ENCODE peak calls at places on chromosomes 4 and X, in ten cellular contexts. One of them, this sample, is unnamed.

GRCh38 chrX:17830211-17830610 is 30.9 kb downstream of the RAI2 start:
- DNase-seq in fibroblast of the aortic adventitia: no peak
- DNase-seq in PC-3: no peak
- DNase-seq in OCI-LY7: no peak
- DNase-seq in progenitor cell of endocrine pancreas: no peak
- DNase-seq in Calu3: no peak
- DNase-seq in B cell: no peak
- DNase-seq in brain microvascular endothelial cell: no peak
- DNase-seq in CD4-positive, alpha-beta T cell: no peak
- DNase-seq in suprapubic skin: no peak
- DNase-seq in this sample: no peak

GRCh38 chr4:8525383-8526120 is 54.6 kb upstream of the GPR78 start:
- DNase-seq in fibroblast of the aortic adventitia: peak; percentile 75
- DNase-seq in PC-3: no peak
- DNase-seq in OCI-LY7: no peak
- DNase-seq in progenitor cell of endocrine pancreas: no peak
- DNase-seq in Calu3: no peak
- DNase-seq in B cell: no peak
- DNase-seq in brain microvascular endothelial cell: no peak
- DNase-seq in CD4-positive, alpha-beta T cell: no peak
- DNase-seq in suprapubic skin: no peak
- DNase-seq in this sample: no peak

GRCh38 chr4:42460043-42460442 is 62.8 kb downstream of the SHISA3 start:
- DNase-seq in fibroblast of the aortic adventitia: no peak
- DNase-seq in PC-3: peak; percentile 72
- DNase-seq in OCI-LY7: no peak
- DNase-seq in progenitor cell of endocrine pancreas: no peak
- DNase-seq in Calu3: no peak
- DNase-seq in B cell: no peak
- DNase-seq in brain microvascular endothelial cell: no peak
- DNase-seq in CD4-positive, alpha-beta T cell: no peak
- DNase-seq in suprapubic skin: no peak
- DNase-seq in this sample: peak; percentile 59

GRCh38 chr4:87209696-87210095 is 10.7 kb downstream of the KLHL8 start:
- DNase-seq in fibroblast of the aortic adventitia: no peak
- DNase-seq in PC-3: no peak
- DNase-seq in OCI-LY7: peak; percentile 35
- DNase-seq in progenitor cell of endocrine pancreas: no peak
- DNase-seq in Calu3: no peak
- DNase-seq in B cell: peak; percentile 47
- DNase-seq in brain microvascular endothelial cell: no peak
- DNase-seq in CD4-positive, alpha-beta T cell: no peak
- DNase-seq in suprapubic skin: peak; percentile 69
- DNase-seq in this sample: peak; percentile 36

GRCh38 chrX:38489341-38489740 is 72.0 kb upstream of the TSPAN7 start:
- DNase-seq in fibroblast of the aortic adventitia: no peak
- DNase-seq in PC-3: no peak
- DNase-seq in OCI-LY7: no peak
- DNase-seq in progenitor cell of endocrine pancreas: no peak
- DNase-seq in Calu3: no peak
- DNase-seq in B cell: no peak
- DNase-seq in brain microvascular endothelial cell: no peak
- DNase-seq in CD4-positive, alpha-beta T cell: no peak
- DNase-seq in suprapubic skin: no peak
- DNase-seq in this sample: no peak

GRCh38 chr4:4254179-4254578 is 6.2 kb upstream of the TMEM128 start:
- DNase-seq in fibroblast of the aortic adventitia: no peak
- DNase-seq in PC-3: no peak
- DNase-seq in OCI-LY7: no peak
- DNase-seq in progenitor cell of endocrine pancreas: no peak
- DNase-seq in Calu3: no peak
- DNase-seq in B cell: no peak
- DNase-seq in brain microvascular endothelial cell: no peak
- DNase-seq in CD4-positive, alpha-beta T cell: no peak
- DNase-seq in suprapubic skin: no peak
- DNase-seq in this sample: no peak

GRCh38 chrX:150324919-150325318 is 38.2 kb upstream of the MAMLD1 start:
- DNase-seq in fibroblast of the aortic adventitia: peak; percentile 4
- DNase-seq in PC-3: no peak
- DNase-seq in OCI-LY7: no peak
- DNase-seq in progenitor cell of endocrine pancreas: no peak
- DNase-seq in Calu3: no peak
- DNase-seq in B cell: no peak
- DNase-seq in brain microvascular endothelial cell: no peak
- DNase-seq in CD4-positive, alpha-beta T cell: no peak
- DNase-seq in suprapubic skin: no peak
- DNase-seq in this sample: no peak

GRCh38 chr4:15131551-15131950 is 129.3 kb downstream of the CPEB2 start:
- DNase-seq in fibroblast of the aortic adventitia: no peak
- DNase-seq in PC-3: no peak
- DNase-seq in OCI-LY7: no peak
- DNase-seq in progenitor cell of endocrine pancreas: no peak
- DNase-seq in Calu3: no peak
- DNase-seq in B cell: no peak
- DNase-seq in brain microvascular endothelial cell: no peak
- DNase-seq in CD4-positive, alpha-beta T cell: no peak
- DNase-seq in suprapubic skin: no peak
- DNase-seq in this sample: no peak

GRCh38 chrX:84501798-84502628 is at the start of gene HDX:
- DNase-seq in fibroblast of the aortic adventitia: peak; percentile 87
- DNase-seq in PC-3: peak; percentile 80
- DNase-seq in OCI-LY7: no peak
- DNase-seq in progenitor cell of endocrine pancreas: peak; percentile 53
- DNase-seq in Calu3: peak; percentile 89
- DNase-seq in B cell: peak; percentile 21
- DNase-seq in brain microvascular endothelial cell: peak; percentile 83
- DNase-seq in CD4-positive, alpha-beta T cell: peak; percentile 50
- DNase-seq in suprapubic skin: peak; percentile 90
- DNase-seq in this sample: peak; percentile 37

GRCh38 chrX:150765237-150765636 is 72.0 kb downstream of the MTMR1 start:
- DNase-seq in fibroblast of the aortic adventitia: no peak
- DNase-seq in PC-3: no peak
- DNase-seq in OCI-LY7: no peak
- DNase-seq in progenitor cell of endocrine pancreas: no peak
- DNase-seq in Calu3: no peak
- DNase-seq in B cell: no peak
- DNase-seq in brain microvascular endothelial cell: no peak
- DNase-seq in CD4-positive, alpha-beta T cell: no peak
- DNase-seq in suprapubic skin: no peak
- DNase-seq in this sample: no peak

GRCh38 chr4:78222575-78223186 is 165.6 kb downstream of the FRAS1 start:
- DNase-seq in fibroblast of the aortic adventitia: no peak
- DNase-seq in PC-3: no peak
- DNase-seq in OCI-LY7: no peak
- DNase-seq in progenitor cell of endocrine pancreas: no peak
- DNase-seq in Calu3: no peak
- DNase-seq in B cell: no peak
- DNase-seq in brain microvascular endothelial cell: no peak
- DNase-seq in CD4-positive, alpha-beta T cell: no peak
- DNase-seq in suprapubic skin: no peak
- DNase-seq in this sample: no peak

GRCh38 chr4:39616651-39617050 is 22.0 kb downstream of the SMIM14 start:
- DNase-seq in fibroblast of the aortic adventitia: peak; percentile 70
- DNase-seq in PC-3: no peak
- DNase-seq in OCI-LY7: no peak
- DNase-seq in progenitor cell of endocrine pancreas: no peak
- DNase-seq in Calu3: no peak
- DNase-seq in B cell: no peak
- DNase-seq in brain microvascular endothelial cell: no peak
- DNase-seq in CD4-positive, alpha-beta T cell: no peak
- DNase-seq in suprapubic skin: no peak
- DNase-seq in this sample: no peak

GRCh38 chrX:143095841-143096240 is 70.1 kb downstream of the SPANXN4 start:
- DNase-seq in fibroblast of the aortic adventitia: no peak
- DNase-seq in PC-3: no peak
- DNase-seq in OCI-LY7: no peak
- DNase-seq in progenitor cell of endocrine pancreas: no peak
- DNase-seq in Calu3: no peak
- DNase-seq in B cell: no peak
- DNase-seq in brain microvascular endothelial cell: no peak
- DNase-seq in CD4-positive, alpha-beta T cell: no peak
- DNase-seq in suprapubic skin: no peak
- DNase-seq in this sample: no peak

GRCh38 chr4:3765271-3766206 is 646 bp upstream of the ADRA2C start:
- DNase-seq in fibroblast of the aortic adventitia: peak; percentile 27
- DNase-seq in PC-3: peak; percentile 5
- DNase-seq in OCI-LY7: no peak
- DNase-seq in progenitor cell of endocrine pancreas: peak; percentile 65
- DNase-seq in Calu3: peak; percentile 57
- DNase-seq in B cell: no peak
- DNase-seq in brain microvascular endothelial cell: peak; percentile 37
- DNase-seq in CD4-positive, alpha-beta T cell: no peak
- DNase-seq in suprapubic skin: no peak
- DNase-seq in this sample: peak; percentile 66

GRCh38 chr4:127920521-127920920 is 39.8 kb downstream of the PLK4 start:
- DNase-seq in fibroblast of the aortic adventitia: peak; percentile 53
- DNase-seq in PC-3: no peak
- DNase-seq in OCI-LY7: no peak
- DNase-seq in progenitor cell of endocrine pancreas: no peak
- DNase-seq in Calu3: no peak
- DNase-seq in B cell: no peak
- DNase-seq in brain microvascular endothelial cell: no peak
- DNase-seq in CD4-positive, alpha-beta T cell: no peak
- DNase-seq in suprapubic skin: no peak
- DNase-seq in this sample: no peak
- TF ChIP-seq CTCF in fibroblast of the aortic adventitia: no peak
- TF ChIP-seq CTCF in PC-3: no peak
- TF ChIP-seq CTCF in OCI-LY7: no peak
- TF ChIP-seq CTCF in progenitor cell of endocrine pancreas: no peak
- TF ChIP-seq CTCF in Calu3: no peak
- TF ChIP-seq CTCF in B cell: no peak
- TF ChIP-seq CTCF in brain microvascular endothelial cell: no peak
- TF ChIP-seq CTCF in CD4-positive, alpha-beta T cell: no peak
- TF ChIP-seq CTCF in suprapubic skin: no peak
- TF ChIP-seq CTCF in this sample: no peak

GRCh38 chr4:125314676-125315570 is at the start of gene FAT4:
- DNase-seq in fibroblast of the aortic adventitia: peak; percentile 98
- DNase-seq in PC-3: peak; percentile 85
- DNase-seq in OCI-LY7: no peak
- DNase-seq in progenitor cell of endocrine pancreas: peak; percentile 83
- DNase-seq in Calu3: peak; percentile 89
- DNase-seq in B cell: peak; percentile 45
- DNase-seq in brain microvascular endothelial cell: peak; percentile 97
- DNase-seq in CD4-positive, alpha-beta T cell: no peak
- DNase-seq in suprapubic skin: peak; percentile 96
- DNase-seq in this sample: peak; percentile 75

GRCh38 chr4:125316391-125316780 is 1.6 kb downstream of the FAT4 start:
- DNase-seq in fibroblast of the aortic adventitia: no peak
- DNase-seq in PC-3: peak; percentile 7
- DNase-seq in OCI-LY7: no peak
- DNase-seq in progenitor cell of endocrine pancreas: peak; percentile 9
- DNase-seq in Calu3: peak; percentile 45
- DNase-seq in B cell: no peak
- DNase-seq in brain microvascular endothelial cell: no peak
- DNase-seq in CD4-positive, alpha-beta T cell: no peak
- DNase-seq in suprapubic skin: peak; percentile 69
- DNase-seq in this sample: peak; percentile 12

GRCh38 chr4:125313989-125314602 is 659 bp upstream of the FAT4 start:
- DNase-seq in fibroblast of the aortic adventitia: no peak
- DNase-seq in PC-3: no peak
- DNase-seq in OCI-LY7: no peak
- DNase-seq in progenitor cell of endocrine pancreas: no peak
- DNase-seq in Calu3: no peak
- DNase-seq in B cell: no peak
- DNase-seq in brain microvascular endothelial cell: no peak
- DNase-seq in CD4-positive, alpha-beta T cell: no peak
- DNase-seq in suprapubic skin: no peak
- DNase-seq in this sample: no peak

GRCh38 chr4:125316781-125317525 is 2.2 kb downstream of the FAT4 start:
- DNase-seq in fibroblast of the aortic adventitia: peak; percentile 32
- DNase-seq in PC-3: no peak
- DNase-seq in OCI-LY7: no peak
- DNase-seq in progenitor cell of endocrine pancreas: peak; percentile 14
- DNase-seq in Calu3: peak; percentile 3
- DNase-seq in B cell: no peak
- DNase-seq in brain microvascular endothelial cell: peak; percentile 23
- DNase-seq in CD4-positive, alpha-beta T cell: no peak
- DNase-seq in suprapubic skin: peak; percentile 67
- DNase-seq in this sample: no peak

DNA sequence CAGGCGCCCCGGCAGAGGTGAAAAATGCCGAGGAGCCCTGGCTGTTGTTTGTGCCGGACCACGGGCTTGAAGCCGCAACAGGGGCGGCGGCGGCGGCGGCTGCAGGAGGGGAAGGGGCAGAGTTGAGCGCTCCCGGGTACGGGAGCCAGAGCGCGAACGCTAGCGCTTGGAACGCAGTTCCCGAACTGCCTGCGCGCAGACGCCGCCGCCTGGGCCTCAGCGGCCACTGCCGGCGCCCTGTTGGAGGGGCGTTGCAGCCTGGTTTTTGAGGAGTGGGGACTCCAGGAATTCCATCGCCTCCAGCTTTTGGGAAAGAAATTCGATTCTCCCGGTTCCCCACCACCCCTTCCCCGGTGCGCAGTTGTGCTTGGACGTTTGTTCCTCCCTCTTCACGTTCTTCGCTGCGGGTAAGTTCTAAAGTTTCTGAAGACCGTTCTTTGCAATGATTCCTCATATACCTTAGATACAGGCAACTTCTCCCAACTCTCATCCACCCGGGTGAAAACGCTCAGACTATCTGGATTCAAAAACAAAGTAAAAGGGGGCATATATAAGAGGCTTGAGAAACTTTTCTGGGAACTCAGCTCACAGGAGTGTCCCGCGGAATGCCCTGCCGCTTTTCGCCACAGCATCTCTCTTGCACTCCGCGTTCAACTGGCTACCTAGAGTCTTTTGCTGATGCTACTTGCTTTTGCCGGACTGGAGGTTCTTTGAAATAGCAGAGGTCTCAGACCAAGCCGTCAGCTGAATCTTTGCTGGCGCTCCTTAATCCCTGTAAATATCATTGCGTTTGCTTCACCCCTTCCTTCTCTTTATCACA is 1.0 kb downstream of the FAT4 start:
- DNase-seq in fibroblast of the aortic adventitia: peak; percentile 60
- DNase-seq in PC-3: peak; percentile 47
- DNase-seq in OCI-LY7: no peak
- DNase-seq in progenitor cell of endocrine pancreas: peak; percentile 45
- DNase-seq in Calu3: peak; percentile 44
- DNase-seq in B cell: no peak
- DNase-seq in brain microvascular endothelial cell: peak; percentile 40
- DNase-seq in CD4-positive, alpha-beta T cell: no peak
- DNase-seq in suprapubic skin: peak; percentile 60
- DNase-seq in this sample: peak; percentile 21
- TF ChIP-seq CTCF in fibroblast of the aortic adventitia: peak; percentile 36
- TF ChIP-seq CTCF in PC-3: peak; percentile 22
- TF ChIP-seq CTCF in OCI-LY7: no peak
- TF ChIP-seq CTCF in progenitor cell of endocrine pancreas: peak; percentile 35
- TF ChIP-seq CTCF in Calu3: no peak
- TF ChIP-seq CTCF in B cell: no peak
- TF ChIP-seq CTCF in brain microvascular endothelial cell: peak; percentile 50
- TF ChIP-seq CTCF in CD4-positive, alpha-beta T cell: no peak
- TF ChIP-seq CTCF in suprapubic skin: no peak
- TF ChIP-seq CTCF in this sample: no peak

GRCh38 chr4:11535333-11535732 is 106.6 kb upstream of the HS3ST1 start:
- DNase-seq in fibroblast of the aortic adventitia: no peak
- DNase-seq in PC-3: no peak
- DNase-seq in OCI-LY7: no peak
- DNase-seq in progenitor cell of endocrine pancreas: no peak
- DNase-seq in Calu3: no peak
- DNase-seq in B cell: no peak
- DNase-seq in brain microvascular endothelial cell: no peak
- DNase-seq in CD4-positive, alpha-beta T cell: no peak
- DNase-seq in suprapubic skin: no peak
- DNase-seq in this sample: no peak
- TF ChIP-seq CTCF in fibroblast of the aortic adventitia: no peak
- TF ChIP-seq CTCF in PC-3: no peak
- TF ChIP-seq CTCF in OCI-LY7: no peak
- TF ChIP-seq CTCF in progenitor cell of endocrine pancreas: no peak
- TF ChIP-seq CTCF in Calu3: no peak
- TF ChIP-seq CTCF in B cell: no peak
- TF ChIP-seq CTCF in brain microvascular endothelial cell: peak; percentile 27
- TF ChIP-seq CTCF in CD4-positive, alpha-beta T cell: no peak
- TF ChIP-seq CTCF in suprapubic skin: no peak
- TF ChIP-seq CTCF in this sample: no peak

GRCh38 chr4:168562021-168562691 is 65.3 kb downstream of the PALLD start:
- DNase-seq in fibroblast of the aortic adventitia: peak; percentile 28
- DNase-seq in PC-3: peak; percentile 70
- DNase-seq in OCI-LY7: no peak
- DNase-seq in progenitor cell of endocrine pancreas: no peak
- DNase-seq in Calu3: no peak
- DNase-seq in B cell: no peak
- DNase-seq in brain microvascular endothelial cell: no peak
- DNase-seq in CD4-positive, alpha-beta T cell: no peak
- DNase-seq in suprapubic skin: no peak
- DNase-seq in this sample: no peak
- TF ChIP-seq CTCF in fibroblast of the aortic adventitia: no peak
- TF ChIP-seq CTCF in PC-3: no peak
- TF ChIP-seq CTCF in OCI-LY7: no peak
- TF ChIP-seq CTCF in progenitor cell of endocrine pancreas: no peak
- TF ChIP-seq CTCF in Calu3: no peak
- TF ChIP-seq CTCF in B cell: no peak
- TF ChIP-seq CTCF in brain microvascular endothelial cell: no peak
- TF ChIP-seq CTCF in CD4-positive, alpha-beta T cell: no peak
- TF ChIP-seq CTCF in suprapubic skin: no peak
- TF ChIP-seq CTCF in this sample: no peak